ENCODE peak calls at places on chromosomes 7 and 10, in four cellular contexts. One of them, this sample, is unnamed.

GRCh38 chr10:21758671-21759070 is 224.6 kb downstream of the MLLT10 start:
- DNase-seq in NCI-H69: no peak
- DNase-seq in posterior cingulate gyrus: no peak
- DNase-seq in non-pigmented ciliary epithelial cell: no peak
- DNase-seq in this sample: no peak

GRCh38 chr10:131885391-131886165 is 15.2 kb upstream of the PPP2R2D start:
- DNase-seq in NCI-H69: peak; percentile 2
- DNase-seq in posterior cingulate gyrus: peak; percentile 54
- DNase-seq in non-pigmented ciliary epithelial cell: no peak
- DNase-seq in this sample: peak; percentile 20

GRCh38 chr10:69574571-69574978 is 1.4 kb upstream of the NEUROG3 start:
- DNase-seq in NCI-H69: peak; percentile 1
- DNase-seq in posterior cingulate gyrus: no peak
- DNase-seq in non-pigmented ciliary epithelial cell: no peak
- DNase-seq in this sample: no peak

GRCh38 chr10:44733743-44734488 is 177.2 kb upstream of the TMEM72 start:
- DNase-seq in NCI-H69: no peak
- DNase-seq in posterior cingulate gyrus: no peak
- DNase-seq in non-pigmented ciliary epithelial cell: no peak
- DNase-seq in this sample: no peak

GRCh38 chr7:19235680-19236079 is 90.5 kb upstream of the FERD3L start:
- DNase-seq in NCI-H69: no peak
- DNase-seq in posterior cingulate gyrus: no peak
- DNase-seq in non-pigmented ciliary epithelial cell: no peak
- DNase-seq in this sample: no peak

GRCh38 chr7:30038182-30038980 is 10.2 kb downstream of the PLEKHA8 start:
- DNase-seq in NCI-H69: no peak
- DNase-seq in posterior cingulate gyrus: no peak
- DNase-seq in non-pigmented ciliary epithelial cell: no peak
- DNase-seq in this sample: no peak

GRCh38 chr7:14294637-14295036 is 305.2 kb upstream of the ETV1 start:
- DNase-seq in NCI-H69: no peak
- DNase-seq in posterior cingulate gyrus: no peak
- DNase-seq in non-pigmented ciliary epithelial cell: no peak
- DNase-seq in this sample: no peak

GRCh38 chr10:101244321-101245050 is 15.2 kb upstream of the LBX1 start:
- DNase-seq in NCI-H69: no peak
- DNase-seq in posterior cingulate gyrus: no peak
- DNase-seq in non-pigmented ciliary epithelial cell: no peak
- DNase-seq in this sample: no peak

GRCh38 chr10:94430705-94431104 is 28.4 kb downstream of the TBC1D12 start:
- DNase-seq in NCI-H69: no peak
- DNase-seq in posterior cingulate gyrus: no peak
- DNase-seq in non-pigmented ciliary epithelial cell: no peak
- DNase-seq in this sample: no peak

GRCh38 chr7:156612930-156613329 is 27.6 kb upstream of the RNF32 start:
- DNase-seq in NCI-H69: no peak
- DNase-seq in posterior cingulate gyrus: no peak
- DNase-seq in non-pigmented ciliary epithelial cell: no peak
- DNase-seq in this sample: no peak

GRCh38 chr10:72564596-72564995 is 61.3 kb downstream of the MICU1 start:
- DNase-seq in NCI-H69: no peak
- DNase-seq in posterior cingulate gyrus: no peak
- DNase-seq in non-pigmented ciliary epithelial cell: peak; percentile 45
- DNase-seq in this sample: no peak

GRCh38 chr10:89845541-89846275 is 144.3 kb downstream of the KIF20B start:
- DNase-seq in NCI-H69: no peak
- DNase-seq in posterior cingulate gyrus: no peak
- DNase-seq in non-pigmented ciliary epithelial cell: peak; percentile 26
- DNase-seq in this sample: no peak

GRCh38 chr10:43892062-43892765 is 243.5 kb upstream of the ZNF32 start:
- DNase-seq in NCI-H69: no peak
- DNase-seq in posterior cingulate gyrus: no peak
- DNase-seq in non-pigmented ciliary epithelial cell: no peak
- DNase-seq in this sample: no peak

GRCh38 chr10:100483876-100484666 is 21.3 kb downstream of the WNT8B start:
- DNase-seq in NCI-H69: no peak
- DNase-seq in posterior cingulate gyrus: no peak
- DNase-seq in non-pigmented ciliary epithelial cell: no peak
- DNase-seq in this sample: no peak

GRCh38 chr10:80500572-80501380 is 36.9 kb upstream of the SH2D4B start:
- DNase-seq in NCI-H69: peak; percentile 35
- DNase-seq in posterior cingulate gyrus: no peak
- DNase-seq in non-pigmented ciliary epithelial cell: no peak
- DNase-seq in this sample: no peak

GRCh38 chr7:157977306-157977705 is 610.3 kb downstream of the PTPRN2 start:
- DNase-seq in NCI-H69: peak; percentile 13
- DNase-seq in posterior cingulate gyrus: no peak
- DNase-seq in non-pigmented ciliary epithelial cell: no peak
- DNase-seq in this sample: no peak

GRCh38 chr10:84391326-84391725 is 62.9 kb downstream of the CCSER2 start:
- DNase-seq in NCI-H69: no peak
- DNase-seq in posterior cingulate gyrus: no peak
- DNase-seq in non-pigmented ciliary epithelial cell: no peak
- DNase-seq in this sample: no peak

GRCh38 chr7:106064836-106065559 is 47.1 kb downstream of the SYPL1 start:
- DNase-seq in NCI-H69: peak; percentile 95
- DNase-seq in posterior cingulate gyrus: peak; percentile 78
- DNase-seq in non-pigmented ciliary epithelial cell: peak; percentile 47
- DNase-seq in this sample: peak; percentile 33

This sample was measured in caudate nucleus.